ENCODE peak calls at places on chromosome 21, in eight cellular contexts. One of them, this sample, is unnamed.

GRCh38 chr21:29825936-29826335 is 113.9 kb downstream of the GRIK1 start:
- DNase-seq in neural progenitor cell: no peak
- DNase-seq in coronary artery: no peak
- DNase-seq in GM12864: no peak
- DNase-seq in left lung: no peak
- DNase-seq in uterus: no peak
- DNase-seq in psoas muscle: no peak
- DNase-seq in MCF 10A: no peak
- DNase-seq in this sample: no peak

GRCh38 chr21:26851109-26851944 is 6.1 kb upstream of the ADAMTS1 start:
- DNase-seq in neural progenitor cell: no peak
- DNase-seq in coronary artery: no peak
- DNase-seq in GM12864: no peak
- DNase-seq in left lung: no peak
- DNase-seq in uterus: no peak
- DNase-seq in psoas muscle: no peak
- DNase-seq in MCF 10A: no peak
- DNase-seq in this sample: no peak

GRCh38 chr21:30340714-30341573 is 3.5 kb upstream of the KRTAP27-1 start:
- DNase-seq in neural progenitor cell: peak; percentile 52
- DNase-seq in coronary artery: no peak
- DNase-seq in GM12864: no peak
- DNase-seq in left lung: no peak
- DNase-seq in uterus: no peak
- DNase-seq in psoas muscle: no peak
- DNase-seq in MCF 10A: peak; percentile 56
- DNase-seq in this sample: no peak

GRCh38 chr21:45747802-45748445 is 104.4 kb downstream of the PCBP3 start:
- DNase-seq in neural progenitor cell: no peak
- DNase-seq in coronary artery: peak; percentile 28
- DNase-seq in GM12864: no peak
- DNase-seq in left lung: no peak
- DNase-seq in uterus: no peak
- DNase-seq in psoas muscle: no peak
- DNase-seq in MCF 10A: peak; percentile 86
- DNase-seq in this sample: peak; percentile 65

GRCh38 chr21:31604591-31605190 is 54.8 kb upstream of the SOD1 start:
- DNase-seq in neural progenitor cell: peak; percentile 87
- DNase-seq in coronary artery: no peak
- DNase-seq in GM12864: peak; percentile 25
- DNase-seq in left lung: peak; percentile 81
- DNase-seq in uterus: peak; percentile 38
- DNase-seq in psoas muscle: peak; percentile 79
- DNase-seq in MCF 10A: peak; percentile 80
- DNase-seq in this sample: peak; percentile 39

GRCh38 chr21:44703731-44704635 is 7.0 kb downstream of the KRTAP10-12 start:
- DNase-seq in neural progenitor cell: no peak
- DNase-seq in coronary artery: peak; percentile 65
- DNase-seq in GM12864: no peak
- DNase-seq in left lung: no peak
- DNase-seq in uterus: no peak
- DNase-seq in psoas muscle: peak; percentile 26
- DNase-seq in MCF 10A: no peak
- DNase-seq in this sample: no peak

GRCh38 chr21:31509108-31510017 is 150.1 kb upstream of the SOD1 start:
- DNase-seq in neural progenitor cell: peak; percentile 38
- DNase-seq in coronary artery: no peak
- DNase-seq in GM12864: peak; percentile 43
- DNase-seq in left lung: no peak
- DNase-seq in uterus: no peak
- DNase-seq in psoas muscle: no peak
- DNase-seq in MCF 10A: peak; percentile 82
- DNase-seq in this sample: peak; percentile 64

GRCh38 chr21:45365608-45366241 is 39.2 kb upstream of the COL18A1 start:
- DNase-seq in neural progenitor cell: peak; percentile 62
- DNase-seq in coronary artery: no peak
- DNase-seq in GM12864: no peak
- DNase-seq in left lung: peak; percentile 68
- DNase-seq in uterus: no peak
- DNase-seq in psoas muscle: peak; percentile 46
- DNase-seq in MCF 10A: peak; percentile 18
- DNase-seq in this sample: no peak

GRCh38 chr21:27104749-27105439 is 138.0 kb upstream of the ADAMTS5 start:
- DNase-seq in neural progenitor cell: no peak
- DNase-seq in coronary artery: no peak
- DNase-seq in GM12864: no peak
- DNase-seq in left lung: no peak
- DNase-seq in uterus: no peak
- DNase-seq in psoas muscle: no peak
- DNase-seq in MCF 10A: peak; percentile 15
- DNase-seq in this sample: peak; percentile 42

GRCh38 chr21:21165063-21165645 is 166.9 kb downstream of the NCAM2 start:
- DNase-seq in neural progenitor cell: no peak
- DNase-seq in coronary artery: no peak
- DNase-seq in GM12864: no peak
- DNase-seq in left lung: no peak
- DNase-seq in uterus: no peak
- DNase-seq in psoas muscle: no peak
- DNase-seq in MCF 10A: peak; percentile 8
- DNase-seq in this sample: no peak

GRCh38 chr21:45524756-45525152 is 17.5 kb downstream of the SLC19A1 start:
- DNase-seq in neural progenitor cell: no peak
- DNase-seq in coronary artery: no peak
- DNase-seq in GM12864: no peak
- DNase-seq in left lung: peak; percentile 22
- DNase-seq in uterus: no peak
- DNase-seq in psoas muscle: no peak
- DNase-seq in MCF 10A: no peak
- DNase-seq in this sample: no peak

GRCh38 chr21:17045214-17045835 is 467.5 kb upstream of the CXADR start:
- DNase-seq in neural progenitor cell: no peak
- DNase-seq in coronary artery: no peak
- DNase-seq in GM12864: no peak
- DNase-seq in left lung: no peak
- DNase-seq in uterus: no peak
- DNase-seq in psoas muscle: no peak
- DNase-seq in MCF 10A: peak; percentile 45
- DNase-seq in this sample: peak; percentile 20

GRCh38 chr21:28392436-28392835 is 600.2 kb downstream of the LTN1 start:
- DNase-seq in neural progenitor cell: no peak
- DNase-seq in coronary artery: no peak
- DNase-seq in GM12864: no peak
- DNase-seq in left lung: no peak
- DNase-seq in uterus: no peak
- DNase-seq in psoas muscle: no peak
- DNase-seq in MCF 10A: no peak
- DNase-seq in this sample: no peak

GRCh38 chr21:44758781-44759627 is 42.6 kb downstream of the UBE2G2 start:
- DNase-seq in neural progenitor cell: no peak
- DNase-seq in coronary artery: peak; percentile 50
- DNase-seq in GM12864: no peak
- DNase-seq in left lung: peak; percentile 72
- DNase-seq in uterus: no peak
- DNase-seq in psoas muscle: no peak
- DNase-seq in MCF 10A: no peak
- DNase-seq in this sample: no peak

GRCh38 chr21:44370027-44370735 is 16.8 kb downstream of the TRPM2 start:
- DNase-seq in neural progenitor cell: peak; percentile 79
- DNase-seq in coronary artery: peak; percentile 66
- DNase-seq in GM12864: no peak
- DNase-seq in left lung: peak; percentile 81
- DNase-seq in uterus: peak; percentile 11
- DNase-seq in psoas muscle: no peak
- DNase-seq in MCF 10A: peak; percentile 58
- DNase-seq in this sample: peak; percentile 47

GRCh38 chr21:29585462-29585861 is 286.7 kb downstream of the BACH1 start:
- DNase-seq in neural progenitor cell: no peak
- DNase-seq in coronary artery: no peak
- DNase-seq in GM12864: no peak
- DNase-seq in left lung: no peak
- DNase-seq in uterus: no peak
- DNase-seq in psoas muscle: no peak
- DNase-seq in MCF 10A: no peak
- DNase-seq in this sample: no peak

GRCh38 chr21:8989261-8989882 is 1532.0 kb upstream of the TPTE start:
- DNase-seq in neural progenitor cell: no peak
- DNase-seq in coronary artery: no peak
- DNase-seq in GM12864: no peak
- DNase-seq in left lung: no peak
- DNase-seq in uterus: no peak
- DNase-seq in psoas muscle: no peak
- DNase-seq in MCF 10A: no peak
- DNase-seq in this sample: no peak

GRCh38 chr21:29372063-29372802 is 73.5 kb downstream of the BACH1 start:
- DNase-seq in neural progenitor cell: peak; percentile 81
- DNase-seq in coronary artery: no peak
- DNase-seq in GM12864: peak; percentile 56
- DNase-seq in left lung: no peak
- DNase-seq in uterus: peak; percentile 74
- DNase-seq in psoas muscle: no peak
- DNase-seq in MCF 10A: peak; percentile 86
- DNase-seq in this sample: peak; percentile 57

DNA sequence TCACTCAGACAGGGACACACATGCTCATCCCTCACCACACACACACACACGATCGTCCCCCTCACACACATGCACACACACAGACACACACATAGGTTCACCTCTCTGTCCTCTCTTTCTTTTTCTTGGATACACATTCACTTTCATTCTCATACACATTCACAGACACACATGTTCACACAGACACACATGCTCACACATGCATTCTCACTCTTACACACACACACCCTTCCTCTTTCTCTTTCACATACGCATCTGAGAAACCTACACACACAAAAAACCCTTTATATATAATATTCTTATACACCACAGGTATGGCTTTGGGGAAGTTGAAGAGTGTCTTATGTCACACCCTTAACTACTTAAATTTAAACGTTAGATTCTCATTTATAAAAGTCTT is 248.6 kb upstream of the RUNX1 start:
- DNase-seq in neural progenitor cell: no peak
- DNase-seq in coronary artery: no peak
- DNase-seq in GM12864: no peak
- DNase-seq in left lung: no peak
- DNase-seq in uterus: no peak
- DNase-seq in psoas muscle: no peak
- DNase-seq in MCF 10A: no peak
- DNase-seq in this sample: no peak
- TF ChIP-seq CTCF in neural progenitor cell: no peak
- TF ChIP-seq CTCF in coronary artery: no peak
- TF ChIP-seq CTCF in GM12864: no peak
- TF ChIP-seq CTCF in left lung: no peak
- TF ChIP-seq CTCF in uterus: no peak
- TF ChIP-seq CTCF in psoas muscle: no peak
- TF ChIP-seq CTCF in MCF 10A: no peak
- TF ChIP-seq CTCF in this sample: no peak

DNA sequence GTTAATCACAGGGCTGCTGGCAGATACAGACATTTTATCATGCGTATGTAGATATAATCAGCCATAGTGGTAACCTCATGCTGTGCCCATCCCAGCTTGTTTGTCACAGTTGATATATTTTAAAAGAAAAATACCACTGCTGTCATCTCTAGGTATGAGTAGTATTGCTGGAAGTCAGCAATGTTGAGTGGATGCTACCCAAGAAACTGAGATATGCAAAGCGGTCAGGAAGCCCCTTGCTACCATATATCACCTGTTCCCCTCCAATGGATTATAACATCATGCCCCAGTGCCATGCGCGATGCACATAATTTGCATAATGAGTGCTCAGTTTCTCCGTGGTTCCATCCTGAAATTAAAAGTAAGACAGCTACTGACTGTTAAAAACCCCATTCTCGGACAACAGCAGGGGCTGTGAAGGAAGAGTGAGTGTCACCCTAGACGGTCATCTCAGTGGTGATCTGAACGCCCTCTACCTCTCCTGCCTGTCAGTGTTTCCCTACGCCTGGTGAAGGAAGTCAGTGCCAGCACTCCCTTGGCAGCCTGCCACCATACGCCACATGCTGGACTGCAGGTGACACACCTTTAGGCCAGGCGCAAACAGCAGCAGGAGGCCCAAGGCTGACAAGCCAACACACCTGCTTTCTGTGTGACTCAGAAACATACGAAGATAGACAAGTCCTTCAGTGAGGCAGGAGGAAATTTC is 2.7 kb downstream of the IL10RB start:
- DNase-seq in neural progenitor cell: no peak
- DNase-seq in coronary artery: no peak
- DNase-seq in GM12864: peak; percentile 88
- DNase-seq in left lung: peak; percentile 92
- DNase-seq in uterus: no peak
- DNase-seq in psoas muscle: no peak
- DNase-seq in MCF 10A: peak; percentile 90
- DNase-seq in this sample: peak; percentile 82
- TF ChIP-seq CTCF in neural progenitor cell: no peak
- TF ChIP-seq CTCF in coronary artery: no peak
- TF ChIP-seq CTCF in GM12864: peak; percentile 16
- TF ChIP-seq CTCF in left lung: no peak
- TF ChIP-seq CTCF in uterus: no peak
- TF ChIP-seq CTCF in psoas muscle: no peak
- TF ChIP-seq CTCF in MCF 10A: no peak
- TF ChIP-seq CTCF in this sample: no peak

GRCh38 chr21:15421947-15422346 is 307.8 kb upstream of the USP25 start:
- DNase-seq in neural progenitor cell: no peak
- DNase-seq in coronary artery: no peak
- DNase-seq in GM12864: no peak
- DNase-seq in left lung: no peak
- DNase-seq in uterus: no peak
- DNase-seq in psoas muscle: no peak
- DNase-seq in MCF 10A: peak; percentile 43
- DNase-seq in this sample: peak; percentile 83

GRCh38 chr21:15422761-15423160 is 307.0 kb upstream of the USP25 start:
- DNase-seq in neural progenitor cell: no peak
- DNase-seq in coronary artery: no peak
- DNase-seq in GM12864: no peak
- DNase-seq in left lung: no peak
- DNase-seq in uterus: no peak
- DNase-seq in psoas muscle: no peak
- DNase-seq in MCF 10A: peak; percentile 90
- DNase-seq in this sample: peak; percentile 96

GRCh38 chr21:15425049-15425448 is 304.7 kb upstream of the USP25 start:
- DNase-seq in neural progenitor cell: no peak
- DNase-seq in coronary artery: no peak
- DNase-seq in GM12864: no peak
- DNase-seq in left lung: no peak
- DNase-seq in uterus: no peak
- DNase-seq in psoas muscle: no peak
- DNase-seq in MCF 10A: no peak
- DNase-seq in this sample: no peak

GRCh38 chr21:15423676-15424445 is 305.9 kb upstream of the USP25 start:
- DNase-seq in neural progenitor cell: peak; percentile 74
- DNase-seq in coronary artery: no peak
- DNase-seq in GM12864: no peak
- DNase-seq in left lung: no peak
- DNase-seq in uterus: no peak
- DNase-seq in psoas muscle: no peak
- DNase-seq in MCF 10A: no peak
- DNase-seq in this sample: no peak

GRCh38 chr21:15421521-15421920 is 308.3 kb upstream of the USP25 start:
- DNase-seq in neural progenitor cell: no peak
- DNase-seq in coronary artery: no peak
- DNase-seq in GM12864: no peak
- DNase-seq in left lung: no peak
- DNase-seq in uterus: no peak
- DNase-seq in psoas muscle: no peak
- DNase-seq in MCF 10A: peak; percentile 73
- DNase-seq in this sample: peak; percentile 67
- TF ChIP-seq CTCF in neural progenitor cell: no peak
- TF ChIP-seq CTCF in coronary artery: no peak
- TF ChIP-seq CTCF in GM12864: no peak
- TF ChIP-seq CTCF in left lung: no peak
- TF ChIP-seq CTCF in uterus: no peak
- TF ChIP-seq CTCF in psoas muscle: no peak
- TF ChIP-seq CTCF in MCF 10A: no peak
- TF ChIP-seq CTCF in this sample: no peak

GRCh38 chr21:38804617-38805281 is 980 bp upstream of the ETS2 start:
- DNase-seq in neural progenitor cell: no peak
- DNase-seq in coronary artery: peak; percentile 87
- DNase-seq in GM12864: peak; percentile 10
- DNase-seq in left lung: peak; percentile 94
- DNase-seq in uterus: peak; percentile 72
- DNase-seq in psoas muscle: peak; percentile 88
- DNase-seq in MCF 10A: peak; percentile 76
- DNase-seq in this sample: peak; percentile 94
- TF ChIP-seq CTCF in neural progenitor cell: peak; percentile 56
- TF ChIP-seq CTCF in coronary artery: peak; percentile 52
- TF ChIP-seq CTCF in GM12864: peak; percentile 42
- TF ChIP-seq CTCF in left lung: peak; percentile 35
- TF ChIP-seq CTCF in uterus: peak; percentile 67
- TF ChIP-seq CTCF in psoas muscle: peak; percentile 64
- TF ChIP-seq CTCF in MCF 10A: peak; percentile 36
- TF ChIP-seq CTCF in this sample: peak; percentile 80